ENCODE peak calls at places on chromosomes 16 and 17, in eight cellular contexts. V is neural crest cell; P is activated CD4-positive, alpha-beta memory T cell treated with anti-CD3 and anti-CD28 coated beads for 36 hours; H is NCI-H1048; W is breast epithelium; R is HFFc6; Z is posterior vena cava; D is heart left ventricle. O is an unnamed sample.
A peak's percentile ranks its signal among the peaks of the same experiment; 100 is the strongest.

GRCh38 chr16:88566158-88566557 is 4.0 kb upstream of the ZC3H18 start:
- DNase-seq in V (no peak), P (peak; percentile 92), H (no peak), W (no peak), R (peak; percentile 48), Z (no peak), D (peak; percentile 3), O (peak; percentile 52)

GRCh38 chr16:63192969-63193368 is 1156.7 kb upstream of the CDH8 start:
- DNase-seq in V (no peak), P (no peak), H (no peak), W (no peak), R (no peak), Z (no peak), D (no peak), O (no peak)

GRCh38 chr16:23124315-23124714 is 24.9 kb downstream of the USP31 start:
- DNase-seq in V (no peak), P (no peak), H (no peak), W (no peak), R (peak; percentile 68), Z (no peak), D (no peak), O (peak; percentile 80)

GRCh38 chr16:27191352-27191924 is 11.9 kb upstream of the KDM8 start:
- DNase-seq in V (no peak), P (no peak), H (no peak), W (no peak), R (no peak), Z (no peak), D (no peak), O (no peak)

GRCh38 chr17:80833952-80834895 is 157.4 kb upstream of the CHMP6 start:
- DNase-seq in V (no peak), P (no peak), H (no peak), W (peak; percentile 28), R (peak; percentile 88), Z (peak; percentile 88), D (peak; percentile 88), O (peak; percentile 78)

GRCh38 chr17:28372203-28372944 is 880 bp downstream of the SARM1 start:
- DNase-seq in V (peak; percentile 23), P (peak; percentile 47), H (no peak), W (no peak), R (no peak), Z (peak; percentile 85), D (no peak), O (peak; percentile 66)

GRCh38 chr17:41974658-41975057 is 8.1 kb downstream of the CNP start:
- DNase-seq in V (no peak), P (no peak), H (no peak), W (no peak), R (no peak), Z (peak; percentile 69), D (no peak), O (no peak)

GRCh38 chr17:42781639-42782401 is 1.4 kb downstream of the WNK4 start:
- DNase-seq in V (no peak), P (no peak), H (no peak), W (no peak), R (no peak), Z (no peak), D (no peak), O (no peak)

GRCh38 chr16:75341934-75342811 is 90.7 kb upstream of the BCAR1 start:
- DNase-seq in V (no peak), P (no peak), H (no peak), W (no peak), R (peak; percentile 80), Z (no peak), D (no peak), O (peak; percentile 41)

GRCh38 chr17:44220211-44221071 is 966 bp upstream of the UBTF start:
- DNase-seq in V (peak; percentile 29), P (peak; percentile 70), H (no peak), W (no peak), R (no peak), Z (peak; percentile 86), D (peak; percentile 77), O (peak; percentile 82)

GRCh38 chr17:30188211-30188939 is 47.1 kb downstream of the SLC6A4 start:
- DNase-seq in V (no peak), P (no peak), H (no peak), W (no peak), R (no peak), Z (no peak), D (no peak), O (no peak)

GRCh38 chr17:80455328-80455710 is 21.1 kb downstream of the NPTX1 start:
- DNase-seq in V (peak; percentile 49), P (peak; percentile 64), H (no peak), W (no peak), R (peak; percentile 28), Z (no peak), D (peak; percentile 77), O (peak; percentile 82)

GRCh38 chr16:75244844-75245758 is 6.3 kb downstream of the BCAR1 start:
- DNase-seq in V (no peak), P (no peak), H (no peak), W (peak; percentile 84), R (peak; percentile 95), Z (peak; percentile 93), D (peak; percentile 88), O (peak; percentile 95)

GRCh38 chr17:58301504-58302150 is 20.9 kb upstream of the MPO start:
- DNase-seq in V (no peak), P (no peak), H (no peak), W (peak; percentile 10), R (no peak), Z (no peak), D (no peak), O (no peak)

GRCh38 chr17:78544876-78545755 is 32.1 kb downstream of the DNAH17 start:
- DNase-seq in V (no peak), P (no peak), H (no peak), W (no peak), R (no peak), Z (no peak), D (no peak), O (no peak)

GRCh38 chr17:5832886-5833285 is 237.3 kb upstream of the WSCD1 start:
- DNase-seq in V (no peak), P (no peak), H (no peak), W (no peak), R (peak; percentile 63), Z (no peak), D (no peak), O (peak; percentile 46)

GRCh38 chr17:65538679-65539529 is 22.5 kb downstream of the AXIN2 start:
- DNase-seq in V (no peak), P (no peak), H (no peak), W (no peak), R (no peak), Z (peak; percentile 34), D (no peak), O (no peak)

GRCh38 chr16:24970708-24971107 is 44.5 kb downstream of the ARHGAP17 start:
- DNase-seq in V (no peak), P (no peak), H (no peak), W (no peak), R (no peak), Z (no peak), D (no peak), O (no peak)

GRCh38 chr17:17254026-17254425 is 17.1 kb upstream of the FLCN start:
- DNase-seq in V (no peak), P (no peak), H (no peak), W (no peak), R (no peak), Z (peak; percentile 1), D (no peak), O (peak; percentile 12)

GRCh38 chr17:66689192-66689591 is 145.7 kb upstream of the CACNG5 start:
- DNase-seq in V (no peak), P (no peak), H (no peak), W (no peak), R (no peak), Z (no peak), D (no peak), O (no peak)

GRCh38 chr17:8670486-8670885 is 40.0 kb upstream of the MYH10 start:
- DNase-seq in V (no peak), P (no peak), H (no peak), W (no peak), R (no peak), Z (no peak), D (no peak), O (no peak)

GRCh38 chr16:69618307-69618706 is 52.5 kb downstream of the NFAT5 start:
- DNase-seq in V (no peak), P (no peak), H (no peak), W (no peak), R (no peak), Z (no peak), D (no peak), O (peak; percentile 70)

GRCh38 chr17:32102697-32103096 is 39.6 kb upstream of the RHOT1 start:
- DNase-seq in V (no peak), P (no peak), H (no peak), W (no peak), R (peak; percentile 38), Z (peak; percentile 36), D (no peak), O (peak; percentile 37)

O was measured in adipocyte.